ENCODE peak calls at places on chromosomes 11 and 22, in seven cellular contexts. H is mammary epithelial cell; V is fibroblast of the aortic adventitia; N is CD8-positive, alpha-beta T cell; J is upper lobe of left lung; B is kidney; Z is lower leg skin. F is an unnamed sample.
A peak's percentile ranks its signal among the peaks of the same experiment; 100 is the strongest.

GRCh38 chr11:106420686-106421085 is 343.2 kb downstream of the AASDHPPT start:
- DNase-seq in Z (no peak), H (no peak), N (no peak), J (no peak), V (no peak), B (no peak), F (no peak)

GRCh38 chr11:363948-364761 is 5.1 kb upstream of the B4GALNT4 start:
- DNase-seq in B (peak; percentile 88), V (peak; percentile 25), N (peak; percentile 67), H (peak; percentile 83), J (peak; percentile 91), Z (no peak), F (peak; percentile 45)

GRCh38 chr22:23500508-23501208 is 79.4 kb downstream of the IGLL1 start:
- DNase-seq in B (peak; percentile 20), J (no peak), V (no peak), H (no peak), N (no peak), Z (no peak), F (no peak)

GRCh38 chr11:109033627-109034340 is 368.9 kb downstream of the DDX10 start:
- DNase-seq in V (peak; percentile 99), B (no peak), J (no peak), Z (no peak), H (peak; percentile 65), N (no peak), F (no peak)

GRCh38 chr11:2466869-2467694 is 22.3 kb downstream of the KCNQ1 start:
- DNase-seq in J (peak; percentile 63), H (no peak), B (no peak), N (peak; percentile 54), V (no peak), Z (no peak), F (no peak)

GRCh38 chr11:117345039-117345438 is 17.4 kb downstream of the CEP164 start:
- DNase-seq in N (no peak), J (no peak), H (peak; percentile 21), B (no peak), Z (no peak), V (peak; percentile 10), F (no peak)

GRCh38 chr11:88484873-88485621 is 147.5 kb upstream of the CTSC start:
- DNase-seq in H (peak; percentile 85), V (peak; percentile 37), N (no peak), Z (no peak), B (peak; percentile 70), J (peak; percentile 25), F (no peak)

GRCh38 chr11:7020183-7020917 is at the start of the genes NLRP14 and ZNF214:
- DNase-seq in H (peak; percentile 88), B (peak; percentile 97), V (peak; percentile 92), N (no peak), J (peak; percentile 93), Z (peak; percentile 82), F (no peak)

GRCh38 chr11:122128146-122128545 is 12.1 kb upstream of the BLID start:
- DNase-seq in B (no peak), H (no peak), V (no peak), J (no peak), N (no peak), Z (no peak), F (no peak)

GRCh38 chr11:85627332-85627997 is at the start of gene DLG2:
- DNase-seq in N (no peak), B (no peak), V (peak; percentile 51), H (peak; percentile 59), J (no peak), Z (no peak), F (no peak)

GRCh38 chr11:80822248-80822647 is 1381.4 kb upstream of the TENM4 start:
- DNase-seq in J (no peak), Z (no peak), V (no peak), N (no peak), B (no peak), H (no peak), F (no peak)

GRCh38 chr11:41921991-41922390 is 462.5 kb upstream of the LRRC4C start:
- DNase-seq in Z (no peak), J (no peak), H (no peak), N (no peak), V (no peak), B (no peak), F (no peak)

GRCh38 chr11:130295657-130296056 is 19.1 kb downstream of the ZBTB44 start:
- DNase-seq in H (no peak), Z (no peak), V (no peak), N (no peak), J (no peak), B (no peak), F (no peak)

GRCh38 chr11:75465701-75466531 is 32.9 kb upstream of the KLHL35 start:
- DNase-seq in J (no peak), Z (no peak), N (no peak), V (peak; percentile 47), H (no peak), B (peak; percentile 58), F (no peak)

GRCh38 chr11:32420937-32421532 is 14.3 kb downstream of the WT1 start:
- DNase-seq in V (no peak), H (peak; percentile 43), N (no peak), Z (no peak), B (no peak), J (no peak), F (no peak)

GRCh38 chr11:65381721-65382035 is 768 bp downstream of the SLC25A45 start:
- DNase-seq in V (peak; percentile 56), J (no peak), N (no peak), Z (no peak), H (no peak), B (no peak), F (no peak)

GRCh38 chr11:116686891-116687290 is 85.9 kb downstream of the BUD13 start:
- DNase-seq in J (no peak), H (no peak), V (no peak), N (no peak), B (no peak), Z (no peak), F (no peak)

GRCh38 chr11:77183421-77183984 is 55.5 kb downstream of the MYO7A start:
- DNase-seq in Z (no peak), V (no peak), J (no peak), B (peak; percentile 49), H (no peak), N (no peak), F (no peak)

GRCh38 chr22:45149671-45150070 is 14.1 kb upstream of the NUP50 start:
- DNase-seq in J (no peak), H (no peak), B (no peak), V (peak; percentile 28), N (no peak), Z (no peak), F (no peak)

GRCh38 chr11:32428665-32429293 is 6.6 kb downstream of the WT1 start:
- DNase-seq in V (no peak), Z (no peak), H (no peak), J (no peak), N (no peak), B (no peak), F (no peak)

GRCh38 chr22:50576806-50577696 is 1.2 kb downstream of the CPT1B start:
- DNase-seq in H (no peak), Z (no peak), J (no peak), B (no peak), N (no peak), V (no peak), F (no peak)

GRCh38 chr22:50575426-50575941 is 2.7 kb downstream of the CPT1B start:
- DNase-seq in Z (no peak), H (no peak), J (no peak), N (no peak), B (no peak), V (no peak), F (no peak)

GRCh38 chr22:50577697-50577986 is 585 bp downstream of the CPT1B start:
- DNase-seq in V (no peak), B (no peak), N (no peak), Z (no peak), H (no peak), J (no peak), F (no peak)

GRCh38 chr22:50574383-50574755 is 3.9 kb downstream of the CPT1B start:
- DNase-seq in J (no peak), N (no peak), B (no peak), V (no peak), H (no peak), Z (no peak), F (no peak)

DNA sequence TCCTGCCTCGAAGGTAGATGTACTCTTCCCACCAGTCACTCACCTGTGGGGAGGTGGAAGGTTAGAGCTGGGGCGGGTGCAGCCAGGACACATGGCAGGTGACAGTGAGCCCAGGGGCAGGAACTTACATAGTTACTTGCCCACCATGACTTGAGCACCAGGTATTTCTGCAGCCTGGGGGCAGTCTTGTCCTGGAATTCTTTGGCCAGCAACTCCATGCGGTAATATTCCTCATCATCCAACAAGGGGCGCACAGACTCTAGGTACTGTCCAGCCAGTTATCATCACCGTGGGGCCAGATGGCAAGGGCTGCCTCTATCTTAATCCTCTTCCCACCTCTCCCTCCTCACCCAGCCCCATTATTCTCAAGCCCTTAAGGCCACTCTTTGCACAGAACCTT is 2.2 kb downstream of the CPT1B start:
- DNase-seq in H (peak; percentile 46), J (no peak), B (no peak), N (no peak), Z (no peak), V (peak; percentile 41), F (no peak)
- TF ChIP-seq CTCF in H (peak; percentile 48), J (peak; percentile 14), B (no peak), N (no peak), Z (no peak), V (peak; percentile 25), F (no peak)

DNA sequence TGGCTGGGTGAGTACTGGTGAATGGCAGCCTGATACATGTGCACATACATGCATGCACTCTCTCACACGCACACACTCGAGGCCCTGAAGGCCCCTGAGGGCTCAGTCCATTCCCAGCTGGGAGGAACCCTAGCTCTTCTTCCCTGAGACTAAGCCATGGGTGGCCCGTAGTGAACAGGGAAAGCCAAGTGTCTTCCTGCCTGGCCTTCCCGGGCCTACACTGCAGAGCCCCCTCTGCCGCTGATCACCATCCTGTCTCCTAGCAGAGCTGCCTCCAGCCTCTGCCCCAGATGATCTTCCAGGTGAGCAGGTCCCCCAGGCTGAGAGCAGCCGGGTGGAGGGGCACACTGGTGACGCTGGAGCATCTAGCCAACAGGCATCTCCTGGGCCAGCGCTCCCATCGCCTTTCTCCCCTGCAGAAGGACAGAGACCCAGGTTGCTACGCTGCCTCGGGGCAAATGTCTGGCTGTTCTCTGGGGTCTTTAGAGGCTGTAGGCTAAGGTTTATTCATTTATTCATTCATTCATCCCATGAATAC is 57.3 kb downstream of the CD82 start:
- DNase-seq in H (no peak), N (peak; percentile 2), V (no peak), J (no peak), B (no peak), Z (no peak), F (no peak)
- TF ChIP-seq CTCF in H (no peak), N (no peak), V (no peak), J (no peak), B (no peak), Z (no peak), F (no peak)

DNA sequence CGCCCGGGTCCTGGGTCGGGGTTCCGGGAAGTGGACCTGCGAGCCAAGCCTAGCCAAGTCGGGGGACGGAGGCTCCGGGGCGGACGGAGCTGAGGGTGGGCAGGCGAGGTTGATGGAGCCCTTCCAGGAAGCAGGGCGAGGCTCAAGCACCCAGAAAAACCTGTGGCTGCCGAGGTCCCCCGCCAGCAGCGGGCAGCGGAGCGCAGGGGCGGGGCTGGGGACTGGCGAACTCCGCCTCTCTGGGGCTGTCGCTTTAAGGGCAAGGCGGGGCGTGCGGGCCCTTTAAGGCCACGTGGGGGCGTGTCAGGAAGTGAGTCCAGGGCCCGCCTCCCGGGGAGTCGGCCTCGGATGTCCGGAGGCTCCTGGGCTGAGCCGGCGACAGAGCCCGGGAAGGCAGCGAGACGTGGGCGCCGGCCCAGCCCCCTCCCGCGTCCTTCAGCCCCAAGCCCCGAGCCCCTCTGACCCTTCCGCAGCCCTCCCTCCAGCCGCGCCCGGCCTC is at the start of gene SLC35C1:
- DNase-seq in V (peak; percentile 89), Z (peak; percentile 96), H (peak; percentile 91), B (peak; percentile 99), N (peak; percentile 97), J (peak; percentile 98), F (peak; percentile 95)
- TF ChIP-seq CTCF in V (peak; percentile 0), Z (no peak), H (peak; percentile 23), B (no peak), N (no peak), J (peak; percentile 27), F (no peak)

GRCh38 chr11:63641727-63642126 is 27.5 kb upstream of the PLAAT3 start:
- DNase-seq in B (no peak), H (no peak), Z (no peak), V (peak; percentile 59), N (no peak), J (no peak), F (no peak)
- TF ChIP-seq CTCF in B (no peak), H (peak; percentile 38), Z (no peak), V (no peak), N (no peak), J (no peak), F (no peak)

F was measured in activated B cell treated with CpG ODN at 0.5 μM for 24 hours.